ENCODE peak calls at places on chromosomes 16 and 17, in ten cellular contexts. S, M, B, V, G, Q, W, X, T and C are unnamed samples.
A peak's percentile ranks its signal among the peaks of the same experiment; 100 is the strongest.

GRCh38 chr17:69269174-69269998 is 40.8 kb upstream of the ABCA10 start:
- DNase-seq in S (no peak), M (no peak), B (no peak), V (no peak), G (no peak), Q (no peak), W (no peak), X (no peak), T (peak; percentile 85), C (no peak)

GRCh38 chr16:29232811-29233704 is 173.5 kb downstream of the NPIPB11 start:
- DNase-seq in S (no peak), M (no peak), B (no peak), V (no peak), G (no peak), Q (no peak), W (no peak), X (no peak), T (no peak), C (no peak)

GRCh38 chr17:77318491-77319210 is 177.9 kb downstream of the SEC14L1 start:
- DNase-seq in S (no peak), M (no peak), B (no peak), V (no peak), G (peak; percentile 59), Q (no peak), W (no peak), X (peak; percentile 66), T (peak; percentile 36), C (no peak)

GRCh38 chr16:26413780-26414179 is 652.9 kb upstream of the C16orf82 start:
- DNase-seq in S (no peak), M (no peak), B (no peak), V (no peak), G (no peak), Q (no peak), W (no peak), X (no peak), T (no peak), C (no peak)

GRCh38 chr17:11853321-11854151 is 143.7 kb downstream of the ZNF18 start:
- DNase-seq in S (no peak), M (no peak), B (no peak), V (no peak), G (no peak), Q (no peak), W (no peak), X (no peak), T (no peak), C (no peak)

GRCh38 chr16:28063611-28064061 is at the start of gene GSG1L:
- DNase-seq in S (no peak), M (no peak), B (peak; percentile 67), V (no peak), G (no peak), Q (no peak), W (no peak), X (no peak), T (no peak), C (no peak)

GRCh38 chr17:4134756-4135155 is 8.1 kb downstream of the ZZEF1 start:
- DNase-seq in S (no peak), M (no peak), B (no peak), V (no peak), G (peak; percentile 52), Q (no peak), W (no peak), X (no peak), T (no peak), C (no peak)

GRCh38 chr16:66374176-66374575 is 7.7 kb downstream of the CDH5 start:
- DNase-seq in S (no peak), M (no peak), B (peak; percentile 36), V (no peak), G (no peak), Q (no peak), W (no peak), X (no peak), T (no peak), C (no peak)

DNA sequence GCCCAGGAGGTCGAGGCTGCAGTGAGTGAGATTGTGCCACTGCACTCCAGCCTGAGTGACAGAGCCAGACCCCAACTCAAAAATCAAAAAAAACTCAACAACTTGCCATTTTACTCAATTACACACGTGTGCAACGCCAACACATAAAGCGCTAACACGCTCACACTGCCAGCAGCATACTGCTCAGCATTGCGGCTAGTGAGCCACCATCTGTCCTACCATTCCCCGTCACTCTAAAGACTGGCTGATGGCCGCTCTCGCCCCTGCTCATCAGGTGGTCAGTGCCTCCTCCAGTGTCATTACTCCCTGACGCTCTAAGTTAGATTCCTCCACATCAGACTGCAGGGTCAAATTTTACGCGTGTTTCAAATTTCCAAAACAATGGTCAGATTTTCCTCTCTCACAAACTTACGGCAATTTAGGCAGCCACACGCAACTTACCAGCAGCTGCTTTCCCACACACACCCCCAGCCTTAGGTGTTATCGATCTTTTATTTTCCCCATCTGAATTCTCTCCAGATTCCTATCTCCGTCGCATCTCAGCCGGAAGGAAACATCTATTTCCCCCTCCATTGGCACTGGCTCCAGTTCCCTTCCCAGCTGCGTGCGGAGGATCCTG is 240.8 kb downstream of the C16orf95 start:
- DNase-seq in S (no peak), M (no peak), B (no peak), V (no peak), G (no peak), Q (no peak), W (no peak), X (no peak), T (no peak), C (no peak)
- H3K4me3 ChIP-seq in S (no peak overlapping the region), M (no peak overlapping the region), B (no peak overlapping the region), V (no peak overlapping the region), G (no peak overlapping the region), Q (no peak overlapping the region), W (no peak overlapping the region), X (no peak overlapping the region), T (no peak overlapping the region), C (no peak overlapping the region)

DNA sequence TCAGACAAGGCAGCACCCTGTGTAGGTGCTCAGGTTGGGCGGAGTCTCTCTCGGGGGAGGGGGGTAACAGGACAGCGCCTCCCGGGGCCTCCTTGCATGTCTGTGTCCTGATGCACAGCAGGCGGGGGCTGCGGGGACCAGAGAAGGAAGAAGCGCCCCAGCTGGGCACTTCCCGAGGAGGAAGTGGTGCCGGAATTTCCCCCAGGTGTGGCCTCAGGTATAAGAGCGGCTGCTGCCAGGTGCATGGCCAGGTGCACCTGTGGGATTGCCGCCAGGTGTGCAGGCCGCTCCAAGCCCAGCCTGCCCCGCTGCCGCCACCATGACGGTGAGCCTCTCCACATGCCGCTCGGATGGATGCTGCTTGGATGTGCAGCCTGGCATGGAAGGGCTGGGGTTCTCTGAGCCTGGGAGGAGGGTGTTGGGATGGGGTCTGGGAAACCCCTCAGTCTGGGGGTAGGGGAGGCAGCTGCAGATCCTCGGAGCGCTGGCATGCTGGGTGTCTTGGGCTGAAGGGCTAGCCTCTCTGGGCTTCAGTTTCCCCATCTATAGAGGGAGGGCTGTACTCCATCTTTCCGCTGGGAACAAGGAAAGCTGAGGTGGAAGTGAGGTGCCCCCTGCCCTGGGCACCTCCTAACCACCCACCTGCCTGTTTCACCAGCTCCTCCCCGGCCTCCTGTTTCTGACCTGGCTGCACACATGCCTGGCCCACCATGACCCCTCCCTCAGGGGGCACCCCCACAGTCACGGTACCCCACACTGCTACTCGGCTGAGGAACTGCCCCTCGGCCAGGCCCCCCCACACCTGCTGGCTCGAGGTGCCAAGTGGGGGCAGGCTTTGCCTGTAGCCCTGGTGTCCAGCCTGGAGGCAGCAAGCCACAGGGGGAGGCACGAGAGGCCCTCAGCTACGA is at the start of gene IL17C:
- DNase-seq in S (no peak), M (no peak), B (no peak), V (peak; percentile 72), G (peak; percentile 83), Q (no peak), W (peak; percentile 80), X (no peak), T (no peak), C (no peak)
- H3K4me1 ChIP-seq in S (peaks cover 48% of the 10 kb centered on the region), M (peaks cover 10% of the 10 kb centered on the region), B (peaks cover 4% of the 10 kb centered on the region), V (peaks cover 15% of the 10 kb centered on the region), G (peaks cover 23% of the 10 kb centered on the region), Q (peaks cover 28% of the 10 kb centered on the region), W (peaks cover 20% of the 10 kb centered on the region), X (no peaks in the 10 kb centered on the region), T (no peaks in the 10 kb centered on the region), C (no peaks in the 10 kb centered on the region)

GRCh38 chr17:6072157-6072556 is 2.0 kb downstream of the WSCD1 start:
- DNase-seq in S (no peak), M (no peak), B (no peak), V (no peak), G (no peak), Q (no peak), W (no peak), X (no peak), T (peak; percentile 58), C (no peak)
- H3K4me3 ChIP-seq in S (no peak overlapping the region), M (no peak overlapping the region), B (no peak overlapping the region), V (no peak overlapping the region), G (no peak overlapping the region), Q (no peak overlapping the region), W (peak overlapping the region; percentile 86), X (no peak overlapping the region), T (no peak overlapping the region), C (no peak overlapping the region)

GRCh38 chr17:17570207-17570797 is 21.2 kb downstream of the PEMT start:
- DNase-seq in S (no peak), M (no peak), B (peak; percentile 72), V (no peak), G (peak; percentile 70), Q (no peak), W (peak; percentile 58), X (peak; percentile 67), T (no peak), C (peak; percentile 29)

GRCh38 chr17:17568772-17569195 is 22.7 kb downstream of the PEMT start:
- DNase-seq in S (peak; percentile 15), M (peak; percentile 52), B (peak; percentile 83), V (peak; percentile 27), G (peak; percentile 90), Q (peak; percentile 54), W (peak; percentile 88), X (peak; percentile 77), T (peak; percentile 66), C (peak; percentile 91)

GRCh38 chr17:17567631-17568030 is 23.9 kb downstream of the PEMT start:
- DNase-seq in S (no peak), M (no peak), B (no peak), V (no peak), G (peak; percentile 26), Q (no peak), W (no peak), X (peak; percentile 88), T (no peak), C (no peak)

GRCh38 chr17:17570798-17571716 is 20.5 kb downstream of the PEMT start:
- DNase-seq in S (no peak), M (no peak), B (no peak), V (no peak), G (no peak), Q (no peak), W (no peak), X (peak; percentile 39), T (no peak), C (no peak)

GRCh38 chr17:17569691-17570090 is 21.8 kb downstream of the PEMT start:
- DNase-seq in S (no peak), M (no peak), B (no peak), V (no peak), G (no peak), Q (no peak), W (no peak), X (no peak), T (no peak), C (no peak)
- H3K4me1 ChIP-seq in S (no peaks in the 10 kb centered on the region), M (peaks cover 2% of the 10 kb centered on the region), B (peaks cover 9% of the 10 kb centered on the region), V (no peaks in the 10 kb centered on the region), G (peaks cover under 1% of the 10 kb centered on the region), Q (peaks cover 4% of the 10 kb centered on the region), W (no peaks in the 10 kb centered on the region), X (peaks cover 34% of the 10 kb centered on the region), T (peaks cover 76% of the 10 kb centered on the region), C (no peaks in the 10 kb centered on the region)